ENCODE peak calls at places on chromosome 1, in four cellular contexts. One of them, this sample, is unnamed.
A peak's percentile ranks its signal among the peaks of the same experiment; 100 is the strongest.

GRCh38 chr1:164510435-164510834 is 48.5 kb upstream of the PBX1 start:
- DNase-seq in fibroblast of lung: peak; percentile 69
- DNase-seq in left ventricle myocardium inferior: no peak
- DNase-seq in K562: no peak
- DNase-seq in this sample: no peak

GRCh38 chr1:53499257-53500183 is 40.3 kb downstream of the DMRTB1 start:
- DNase-seq in fibroblast of lung: no peak
- DNase-seq in left ventricle myocardium inferior: no peak
- DNase-seq in K562: no peak
- DNase-seq in this sample: no peak

GRCh38 chr1:185207980-185208602 is 51.1 kb downstream of the SWT1 start:
- DNase-seq in fibroblast of lung: no peak
- DNase-seq in left ventricle myocardium inferior: no peak
- DNase-seq in K562: no peak
- DNase-seq in this sample: no peak

GRCh38 chr1:213605732-213606131 is 382.0 kb upstream of the PROX1 start:
- DNase-seq in fibroblast of lung: no peak
- DNase-seq in left ventricle myocardium inferior: no peak
- DNase-seq in K562: no peak
- DNase-seq in this sample: no peak

GRCh38 chr1:175322109-175322508 is 129.5 kb upstream of the KIAA0040 start:
- DNase-seq in fibroblast of lung: no peak
- DNase-seq in left ventricle myocardium inferior: no peak
- DNase-seq in K562: no peak
- DNase-seq in this sample: no peak

GRCh38 chr1:193283026-193283425 is 96.6 kb upstream of the B3GALT2 start:
- DNase-seq in fibroblast of lung: peak; percentile 16
- DNase-seq in left ventricle myocardium inferior: no peak
- DNase-seq in K562: no peak
- DNase-seq in this sample: peak; percentile 49

GRCh38 chr1:176574756-176575155 is 111.8 kb downstream of the PAPPA2 start:
- DNase-seq in fibroblast of lung: no peak
- DNase-seq in left ventricle myocardium inferior: no peak
- DNase-seq in K562: no peak
- DNase-seq in this sample: no peak

GRCh38 chr1:14924012-14924452 is 229.5 kb upstream of the TMEM51 start:
- DNase-seq in fibroblast of lung: peak; percentile 61
- DNase-seq in left ventricle myocardium inferior: peak; percentile 71
- DNase-seq in K562: peak; percentile 98
- DNase-seq in this sample: no peak

GRCh38 chr1:31814041-31814511 is 1.7 kb downstream of the SPOCD1 start:
- DNase-seq in fibroblast of lung: no peak
- DNase-seq in left ventricle myocardium inferior: no peak
- DNase-seq in K562: no peak
- DNase-seq in this sample: no peak

GRCh38 chr1:41382531-41383090 is 21.4 kb downstream of the FOXO6 start:
- DNase-seq in fibroblast of lung: no peak
- DNase-seq in left ventricle myocardium inferior: peak; percentile 54
- DNase-seq in K562: no peak
- DNase-seq in this sample: no peak
- H3K4me3 ChIP-seq in fibroblast of lung: peak overlapping the region; percentile 42
- H3K4me3 ChIP-seq in left ventricle myocardium inferior: peak overlapping the region; percentile 69
- H3K4me3 ChIP-seq in K562: no peak overlapping the region
- H3K4me3 ChIP-seq in this sample: peak overlapping the region; percentile 27

DNA sequence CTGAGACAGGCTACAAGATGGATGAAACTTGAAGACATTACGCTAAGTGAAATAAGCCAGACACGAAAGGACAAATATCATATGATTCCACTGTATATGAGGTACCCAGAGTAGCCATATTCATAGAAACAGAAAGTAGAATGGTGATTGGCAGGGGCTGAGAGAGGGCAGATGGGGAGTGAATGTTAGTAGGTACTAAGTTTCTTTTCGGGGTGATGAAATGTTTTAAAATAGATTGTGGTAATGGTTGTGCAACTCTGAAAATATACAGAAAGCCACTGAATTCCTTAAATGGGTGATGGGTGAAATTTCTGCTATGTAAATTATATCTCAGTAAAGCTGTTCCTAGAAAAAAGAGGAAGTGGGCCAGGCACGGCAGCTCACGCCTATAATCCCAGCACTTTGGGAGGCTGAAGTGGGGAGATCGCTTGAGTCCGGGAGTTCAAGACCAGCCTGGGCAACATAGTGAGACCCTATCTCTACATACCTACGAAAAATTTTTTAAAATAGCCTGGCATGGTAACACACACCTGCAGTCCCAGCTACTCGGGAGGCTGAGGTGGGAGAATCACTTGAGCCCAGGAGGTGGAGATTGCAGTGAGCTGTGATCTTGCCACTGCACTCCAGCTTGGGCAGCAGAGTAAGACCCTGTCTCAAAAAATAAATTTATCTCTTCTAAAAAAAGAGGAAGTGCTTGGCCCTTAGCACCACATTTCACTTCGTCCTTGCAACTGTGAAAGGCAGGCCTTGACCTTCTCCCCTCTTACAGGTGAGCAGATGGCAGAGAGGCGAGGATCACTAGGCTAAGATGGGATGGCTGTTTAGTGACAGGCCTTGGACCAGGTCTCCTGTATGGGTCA is 16.0 kb downstream of the SLC27A3 start:
- DNase-seq in fibroblast of lung: peak; percentile 99
- DNase-seq in left ventricle myocardium inferior: no peak
- DNase-seq in K562: no peak
- DNase-seq in this sample: peak; percentile 57
- H3K4me3 ChIP-seq in fibroblast of lung: peak overlapping the region; percentile 56
- H3K4me3 ChIP-seq in left ventricle myocardium inferior: peak overlapping the region; percentile 58
- H3K4me3 ChIP-seq in K562: no peak overlapping the region
- H3K4me3 ChIP-seq in this sample: peak overlapping the region; percentile 25

DNA sequence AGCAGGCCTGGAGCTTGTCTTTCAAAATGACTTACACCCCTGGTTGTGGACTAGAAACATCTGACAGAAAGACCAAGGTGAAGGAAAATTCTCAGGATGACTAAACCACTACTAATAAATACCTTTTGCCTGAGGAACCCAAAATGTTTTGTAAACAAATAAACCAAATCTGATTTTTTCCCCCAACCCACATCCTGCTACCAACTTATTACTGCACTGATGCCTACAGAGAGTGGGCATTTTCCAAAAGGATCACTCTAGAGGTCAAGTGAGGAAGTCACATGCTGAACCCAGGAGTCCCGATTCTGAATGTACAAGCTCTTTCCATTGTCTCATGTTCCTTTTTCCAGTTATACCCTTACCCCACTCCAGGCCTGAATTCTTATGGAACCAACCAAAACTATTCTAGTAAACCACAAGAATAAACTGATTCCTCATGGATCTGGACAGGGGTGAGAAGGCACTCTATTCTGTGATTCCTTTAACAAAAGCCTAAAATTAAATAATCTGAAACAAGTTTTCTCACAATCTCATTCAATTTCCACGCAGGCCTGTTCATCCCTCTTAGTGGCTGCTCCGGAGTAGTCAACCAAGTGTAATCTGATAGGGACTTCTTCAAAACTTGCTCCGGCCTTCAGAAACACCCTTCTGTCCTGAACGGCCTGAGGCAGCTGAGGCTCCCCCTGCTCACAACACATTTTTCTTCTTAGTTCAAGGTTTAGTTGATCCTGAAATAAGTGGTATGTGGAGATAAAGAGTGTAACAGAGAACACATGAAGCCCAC is 1.4 kb downstream of the PI4KB start:
- DNase-seq in fibroblast of lung: no peak
- DNase-seq in left ventricle myocardium inferior: no peak
- DNase-seq in K562: no peak
- DNase-seq in this sample: no peak
- H3K4me3 ChIP-seq in fibroblast of lung: peak overlapping the region; percentile 92
- H3K4me3 ChIP-seq in left ventricle myocardium inferior: peak overlapping the region; percentile 94
- H3K4me3 ChIP-seq in K562: peak overlapping the region; percentile 55
- H3K4me3 ChIP-seq in this sample: peak overlapping the region; percentile 74

GRCh38 chr1:167225920-167226319 is 5.2 kb downstream of the POU2F1 start:
- DNase-seq in fibroblast of lung: no peak
- DNase-seq in left ventricle myocardium inferior: no peak
- DNase-seq in K562: no peak
- DNase-seq in this sample: no peak

GRCh38 chr1:167221126-167221803 is 579 bp downstream of the POU2F1 start:
- DNase-seq in fibroblast of lung: no peak
- DNase-seq in left ventricle myocardium inferior: peak; percentile 38
- DNase-seq in K562: peak; percentile 49
- DNase-seq in this sample: no peak

GRCh38 chr1:167221804-167222610 is 1.3 kb downstream of the POU2F1 start:
- DNase-seq in fibroblast of lung: peak; percentile 90
- DNase-seq in left ventricle myocardium inferior: peak; percentile 59
- DNase-seq in K562: peak; percentile 60
- DNase-seq in this sample: no peak

GRCh38 chr1:167220537-167221125 is at the start of gene POU2F1:
- DNase-seq in fibroblast of lung: peak; percentile 98
- DNase-seq in left ventricle myocardium inferior: peak; percentile 99
- DNase-seq in K562: peak; percentile 96
- DNase-seq in this sample: peak; percentile 87

DNA sequence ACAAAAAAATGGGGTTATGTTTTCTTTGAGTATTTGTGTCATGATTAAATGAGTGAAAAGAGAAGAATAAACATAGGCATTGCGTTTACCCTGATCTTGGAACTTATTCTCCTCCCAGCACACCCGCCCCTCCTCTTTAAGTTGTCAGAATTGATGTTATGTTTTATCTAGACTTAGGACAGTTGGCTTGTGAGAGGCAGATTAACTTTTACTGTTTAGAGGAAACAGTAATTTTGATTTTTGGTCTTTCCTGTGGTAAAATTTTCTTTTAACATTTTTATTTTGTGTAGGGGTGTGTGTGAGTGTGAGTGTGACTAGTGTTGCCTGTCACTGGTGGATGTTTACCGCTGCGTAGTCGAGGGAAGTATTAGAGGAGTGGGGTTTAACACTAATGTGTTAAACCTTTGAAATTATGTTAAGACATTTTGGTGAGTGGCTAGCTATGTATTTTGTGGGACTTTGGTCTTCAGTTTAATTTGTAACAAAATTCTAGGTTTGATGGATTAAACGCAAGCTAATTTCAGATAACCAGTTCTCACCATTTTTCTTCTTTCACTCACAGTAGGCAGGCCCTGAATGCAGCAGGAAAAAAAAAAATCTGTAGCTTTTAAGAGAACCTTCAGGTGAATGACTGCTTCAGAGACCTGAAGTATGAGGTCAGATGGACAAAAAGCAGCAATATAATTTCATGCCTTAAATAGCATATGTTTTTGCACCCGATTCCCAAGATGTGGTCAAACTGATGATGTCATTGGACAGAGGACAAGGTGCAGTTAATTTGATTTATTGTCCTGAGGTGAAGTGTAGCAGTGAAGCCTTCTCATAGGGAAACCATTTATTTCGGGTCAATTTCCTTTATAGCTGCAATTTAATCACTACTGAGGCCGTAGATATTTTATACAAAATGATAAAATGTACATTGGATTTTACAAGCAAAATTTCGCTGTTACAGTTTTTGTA is 2.7 kb downstream of the POU2F1 start:
- DNase-seq in fibroblast of lung: peak; percentile 36
- DNase-seq in left ventricle myocardium inferior: no peak
- DNase-seq in K562: no peak
- DNase-seq in this sample: no peak
- H3K4me3 ChIP-seq in fibroblast of lung: peak overlapping the region; percentile 68
- H3K4me3 ChIP-seq in left ventricle myocardium inferior: peak overlapping the region; percentile 99
- H3K4me3 ChIP-seq in K562: peak overlapping the region; percentile 63
- H3K4me3 ChIP-seq in this sample: no peak overlapping the region

GRCh38 chr1:67062412-67062811 is 8.5 kb upstream of the SLC35D1 start:
- DNase-seq in fibroblast of lung: no peak
- DNase-seq in left ventricle myocardium inferior: no peak
- DNase-seq in K562: no peak
- DNase-seq in this sample: no peak
- H3K4me3 ChIP-seq in fibroblast of lung: no peak overlapping the region
- H3K4me3 ChIP-seq in left ventricle myocardium inferior: no peak overlapping the region
- H3K4me3 ChIP-seq in K562: no peak overlapping the region
- H3K4me3 ChIP-seq in this sample: no peak overlapping the region

DNA sequence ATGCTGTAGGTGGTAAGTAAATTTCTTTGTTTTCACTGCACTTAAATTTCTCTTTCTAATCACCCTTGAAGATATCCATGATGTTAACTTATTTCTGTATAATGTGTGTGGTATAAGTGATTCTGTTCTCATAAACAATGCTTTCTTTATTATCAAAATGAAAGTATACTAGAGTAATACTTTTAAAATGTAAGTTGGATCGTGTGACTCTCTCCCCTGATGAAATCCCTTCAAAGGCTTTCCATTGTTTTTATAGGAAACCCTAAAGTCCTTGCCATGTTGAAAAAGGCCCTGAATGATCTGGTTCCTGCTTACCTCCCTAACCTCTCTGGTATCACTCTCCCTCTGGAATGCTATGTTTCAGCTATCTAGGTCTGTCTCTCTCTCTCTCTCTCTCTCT is 191.1 kb upstream of the LHX8 start:
- DNase-seq in fibroblast of lung: no peak
- DNase-seq in left ventricle myocardium inferior: no peak
- DNase-seq in K562: no peak
- DNase-seq in this sample: no peak
- H3K4me3 ChIP-seq in fibroblast of lung: no peak overlapping the region
- H3K4me3 ChIP-seq in left ventricle myocardium inferior: no peak overlapping the region
- H3K4me3 ChIP-seq in K562: no peak overlapping the region
- H3K4me3 ChIP-seq in this sample: no peak overlapping the region

GRCh38 chr1:26471201-26471497 is 1.1 kb upstream of the HMGN2 start:
- DNase-seq in fibroblast of lung: no peak
- DNase-seq in left ventricle myocardium inferior: no peak
- DNase-seq in K562: no peak
- DNase-seq in this sample: no peak
- H3K4me3 ChIP-seq in fibroblast of lung: peak overlapping the region; percentile 79
- H3K4me3 ChIP-seq in left ventricle myocardium inferior: peak overlapping the region; percentile 97
- H3K4me3 ChIP-seq in K562: peak overlapping the region; percentile 95
- H3K4me3 ChIP-seq in this sample: peak overlapping the region; percentile 74

GRCh38 chr1:23561813-23562100 is 2.5 kb upstream of the ID3 start:
- DNase-seq in fibroblast of lung: no peak
- DNase-seq in left ventricle myocardium inferior: no peak
- DNase-seq in K562: no peak
- DNase-seq in this sample: no peak
- H3K4me3 ChIP-seq in fibroblast of lung: peak overlapping the region; percentile 21
- H3K4me3 ChIP-seq in left ventricle myocardium inferior: peak overlapping the region; percentile 87
- H3K4me3 ChIP-seq in K562: no peak overlapping the region
- H3K4me3 ChIP-seq in this sample: peak overlapping the region; percentile 13